ENCODE peak calls at places on chromosomes 16 and 17, in four cellular contexts. J, A, D and R are unnamed samples.

GRCh38 chr16:87958632-87959031 is 7.4 kb downstream of the BANP start:
- DNase-seq in J (no peak), A (no peak), D (no peak), R (no peak)

GRCh38 chr17:81575836-81576235 is 23.7 kb upstream of the FAAP100 start:
- DNase-seq in J (no peak), A (peak), D (no peak), R (no peak)

GRCh38 chr17:76623271-76624146 is 20.0 kb downstream of the ST6GALNAC1 start:
- DNase-seq in J (peak), A (peak), D (peak), R (peak)

GRCh38 chr17:954431-955164 is 25.0 kb downstream of the NXN start:
- DNase-seq in J (peak), A (peak), D (no peak), R (peak)

GRCh38 chr16:27980076-27980775 is 83.3 kb downstream of the GSG1L start:
- DNase-seq in J (no peak), A (no peak), D (no peak), R (no peak)

GRCh38 chr17:42679001-42679491 is 2.3 kb upstream of the PLEKHH3 start:
- DNase-seq in J (peak), A (peak), D (peak), R (peak)

GRCh38 chr16:30526137-30526822 is at the start of gene ZNF768:
- DNase-seq in J (no peak), A (peak), D (peak), R (peak)

GRCh38 chr17:4554441-4554996 is 665 bp downstream of the MYBBP1A start:
- DNase-seq in J (no peak), A (no peak), D (no peak), R (no peak)

GRCh38 chr16:68190099-68190498 is 45.8 kb downstream of the ESRP2 start:
- DNase-seq in J (no peak), A (no peak), D (no peak), R (no peak)

GRCh38 chr17:14856156-14856555 is 409.0 kb downstream of the PMP22 start:
- DNase-seq in J (no peak), A (no peak), D (no peak), R (no peak)

GRCh38 chr17:62827722-62828498 is 19.8 kb upstream of the MARCHF10 start:
- DNase-seq in J (peak), A (no peak), D (no peak), R (no peak)

GRCh38 chr16:51994597-51994996 is 552.3 kb downstream of the TOX3 start:
- DNase-seq in J (no peak), A (peak), D (no peak), R (no peak)

GRCh38 chr17:64005734-64006167 is 7.6 kb downstream of the PRR29 start:
- DNase-seq in J (no peak), A (peak), D (peak), R (peak)

GRCh38 chr17:64004903-64005733 is 7.0 kb downstream of the PRR29 start:
- DNase-seq in J (no peak), A (no peak), D (no peak), R (no peak)

GRCh38 chr17:64007838-64008282 is 9.7 kb downstream of the PRR29 start:
- DNase-seq in J (no peak), A (peak), D (no peak), R (no peak)

GRCh38 chr17:64008346-64008745 is 10.2 kb downstream of the PRR29 start:
- DNase-seq in J (no peak), A (no peak), D (no peak), R (no peak)

GRCh38 chr17:64006361-64007088 is 8.4 kb downstream of the PRR29 start:
- DNase-seq in J (no peak), A (peak), D (peak), R (no peak)
- TF ChIP-seq RFX5 in J (no peak), A (no peak), D (no peak), R (no peak)

GRCh38 chr16:19884611-19885455 is at the start of gene GPRC5B:
- DNase-seq in J (peak), A (no peak), D (peak), R (peak)
- TF ChIP-seq SMC3 in J (peak), A (no peak), D (no peak), R (peak)

GRCh38 chr17:80082403-80083135 is 18.8 kb upstream of the GAA start:
- DNase-seq in J (peak), A (peak), D (peak), R (peak)
- TF ChIP-seq MAFK in J (no peak), A (no peak), D (no peak), R (no peak)

DNA sequence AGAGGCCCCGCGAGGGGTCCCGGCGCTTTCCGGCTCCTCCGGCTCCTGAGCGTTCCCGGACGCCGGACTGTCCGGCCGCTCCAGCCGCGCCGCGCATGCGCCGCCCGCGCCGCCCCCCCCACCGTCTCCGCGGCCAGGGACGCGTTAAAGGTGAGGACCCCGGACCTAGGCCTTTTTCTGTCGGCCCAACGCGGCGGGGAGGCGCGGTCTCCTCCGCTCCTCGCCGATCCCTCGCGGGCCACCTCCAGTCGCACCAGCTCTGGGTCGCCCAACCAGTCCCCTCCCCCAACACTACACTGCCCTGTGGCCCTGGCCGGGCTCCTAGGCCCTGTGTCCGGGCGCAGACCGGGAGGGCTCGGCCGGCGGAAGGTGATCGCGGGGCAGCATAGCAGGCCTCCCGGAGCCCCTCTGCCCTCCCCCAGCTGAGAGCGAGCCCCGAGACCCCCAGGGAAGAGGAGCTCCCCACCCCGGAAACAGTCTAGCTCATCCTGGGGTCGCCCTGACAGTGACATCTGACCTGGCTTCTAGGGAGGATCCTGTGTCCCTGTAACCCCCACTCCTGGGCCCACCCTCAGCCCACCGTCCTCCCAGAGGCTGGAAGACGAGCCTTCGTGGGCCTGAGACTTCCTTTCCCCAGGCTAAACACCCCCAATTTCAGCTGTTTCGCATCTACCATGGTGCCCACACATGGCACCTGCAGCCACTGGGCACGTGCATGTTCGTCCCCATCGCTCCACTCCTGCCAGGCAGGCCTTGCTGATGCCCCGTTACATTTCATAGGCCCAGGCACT is 14.7 kb upstream of the BCAR1 start:
- DNase-seq in J (peak), A (peak), D (peak), R (peak)
- TF ChIP-seq RFX5 in J (no peak), A (no peak), D (no peak), R (no peak)

DNA sequence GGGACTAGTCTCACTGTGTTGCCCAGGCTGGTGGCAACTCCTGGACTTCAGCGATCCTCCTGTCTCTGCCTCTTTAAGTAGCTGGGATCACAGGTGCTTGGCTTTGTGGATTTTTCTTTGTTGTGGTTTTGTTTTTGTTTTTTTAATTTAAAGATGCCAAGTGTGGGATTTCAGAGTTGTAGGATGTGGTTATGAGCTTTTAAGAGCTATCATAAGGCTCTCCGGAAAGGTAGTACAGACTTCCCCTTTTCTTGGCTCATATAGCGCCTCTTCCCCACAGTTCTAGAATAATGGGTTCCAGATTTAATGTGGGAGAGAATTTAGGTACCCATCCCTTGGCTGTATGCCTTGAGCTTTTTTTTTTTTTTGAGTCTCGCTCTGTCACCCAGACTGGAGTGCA is 17.1 kb downstream of the AKAP1 start:
- DNase-seq in J (no peak), A (no peak), D (no peak), R (no peak)
- TF ChIP-seq SMC3 in J (no peak), A (no peak), D (no peak), R (no peak)